ENCODE peak calls at places on chromosomes 6 and 20, in eight cellular contexts. R, V, G, C, H, X, U and L are unnamed samples.

GRCh38 chr20:60754866-60755265 is 497.2 kb upstream of the CDH4 start:
- DNase-seq in U (no peak), V (no peak), G (no peak), R (no peak), X (no peak), C (no peak), H (no peak), L (no peak)

GRCh38 chr6:7568021-7568420 is 22.0 kb upstream of the SNRNP48 start:
- DNase-seq in V (peak), R (no peak), H (no peak), X (peak), U (no peak), G (peak), C (no peak), L (peak)

GRCh38 chr20:3606021-3606420 is 57.2 kb downstream of the GFRA4 start:
- DNase-seq in G (peak), R (no peak), C (no peak), H (no peak), V (peak), U (no peak), X (no peak), L (peak)

GRCh38 chr6:139784222-139784769 is 409.8 kb upstream of the CITED2 start:
- DNase-seq in X (no peak), C (no peak), H (no peak), G (no peak), U (no peak), R (no peak), V (no peak), L (no peak)

GRCh38 chr6:122565708-122566107 is 44.5 kb upstream of the PKIB start:
- DNase-seq in U (no peak), G (no peak), C (no peak), X (no peak), V (no peak), R (no peak), H (no peak), L (no peak)

GRCh38 chr6:31701666-31702420 is 1.3 kb downstream of the ABHD16A start:
- DNase-seq in C (no peak), G (no peak), X (peak), H (no peak), U (no peak), R (peak), V (peak), L (peak)

GRCh38 chr6:160519603-160520042 is 144.5 kb downstream of the LPA start:
- DNase-seq in C (no peak), G (no peak), U (no peak), V (no peak), X (no peak), R (no peak), H (no peak), L (no peak)

GRCh38 chr6:22146581-22147468 is 150.0 kb downstream of the PRL start:
- DNase-seq in C (peak), X (no peak), R (peak), V (peak), G (peak), H (no peak), U (no peak), L (no peak)

GRCh38 chr6:17730078-17730704 is 23.5 kb upstream of the NUP153 start:
- DNase-seq in C (no peak), X (no peak), G (no peak), V (no peak), U (no peak), R (no peak), H (no peak), L (no peak)

GRCh38 chr20:63577317-63577894 is 3.4 kb upstream of the HELZ2 start:
- DNase-seq in V (no peak), G (no peak), H (no peak), U (no peak), C (no peak), R (peak), X (no peak), L (no peak)

GRCh38 chr20:57391439-57392129 is 388 bp downstream of the RBM38 start:
- DNase-seq in X (peak), U (no peak), H (no peak), R (peak), G (no peak), V (peak), C (peak), L (no peak)